ENCODE peak calls at places on chromosome 22, in ten cellular contexts. S is naive thymus-derived CD8-positive, alpha-beta T cell; J is AG10803; T is stimulated activated CD4-positive, alpha-beta T cell treated with anti-CD3 and anti-CD28 coated beads, Interleukin-2, amount 100 ng/mL, for 48 hours; K is activated naive CD8-positive, alpha-beta T cell treated with anti-CD3 and anti-CD28 coated beads, Interleukin-2, amount 50 U/mL, for 16 hours; Z is fibroblast of mammary gland; P is neural crest cell; Y is epithelial cell of prostate; N is adrenal gland; R is stromal cell of bone marrow. X is an unnamed sample.
A peak's percentile ranks its signal among the peaks of the same experiment; 100 is the strongest.

GRCh38 chr22:42834177-42834949 is 22.7 kb downstream of the ARFGAP3 start:
- DNase-seq in P (no peak), S (no peak), R (no peak), N (no peak), K (no peak), T (no peak), Y (no peak), J (no peak), Z (no peak), X (no peak)

GRCh38 chr22:42084874-42085273 is 5.4 kb downstream of the SMDT1 start:
- DNase-seq in N (no peak), T (no peak), Z (no peak), K (no peak), S (no peak), R (no peak), Y (no peak), P (no peak), J (no peak), X (no peak)

GRCh38 chr22:27507066-27507715 is 294.4 kb downstream of the MN1 start:
- DNase-seq in S (no peak), P (no peak), Y (no peak), N (no peak), K (no peak), Z (no peak), J (peak; percentile 29), R (no peak), T (no peak), X (no peak)

GRCh38 chr22:35783943-35784614 is 66.4 kb downstream of the APOL5 start:
- DNase-seq in P (no peak), S (no peak), N (no peak), K (no peak), Y (peak; percentile 37), T (no peak), J (peak; percentile 79), R (no peak), Z (peak; percentile 17), X (no peak)

GRCh38 chr22:46297151-46297819 is 615 bp downstream of the GTSE1 start:
- DNase-seq in N (peak; percentile 65), Z (peak; percentile 60), Y (no peak), R (peak; percentile 21), J (peak; percentile 34), K (no peak), T (no peak), P (peak; percentile 29), S (no peak), X (no peak)

GRCh38 chr22:37244114-37244921 is at the start of gene RAC2:
- DNase-seq in N (peak; percentile 49), Z (peak; percentile 55), P (no peak), J (peak; percentile 60), T (peak; percentile 85), Y (no peak), K (peak; percentile 69), R (no peak), S (peak; percentile 71), X (no peak)

GRCh38 chr22:20324139-20324516 is 4.3 kb upstream of the DGCR6L start:
- DNase-seq in T (peak; percentile 27), J (no peak), S (no peak), K (no peak), N (peak; percentile 5), R (peak; percentile 39), P (no peak), Z (no peak), Y (no peak), X (no peak)

GRCh38 chr22:43230983-43231723 is 44.2 kb upstream of the TTLL12 start:
- DNase-seq in J (peak; percentile 28), N (peak; percentile 64), P (peak; percentile 72), K (peak; percentile 44), T (peak; percentile 64), Y (no peak), R (no peak), Z (peak; percentile 32), S (peak; percentile 54), X (peak; percentile 17)

GRCh38 chr22:45717787-45718186 is 46.2 kb downstream of the ATXN10 start:
- DNase-seq in J (peak; percentile 80), Y (no peak), Z (peak; percentile 73), P (no peak), T (no peak), S (no peak), K (no peak), N (no peak), R (peak; percentile 29), X (no peak)

GRCh38 chr22:23274146-23274526 is 93.8 kb downstream of the BCR start:
- DNase-seq in S (no peak), P (no peak), T (no peak), J (no peak), Z (no peak), K (no peak), Y (no peak), N (no peak), R (no peak), X (no peak)

GRCh38 chr22:18058770-18059169 is 19.0 kb upstream of the PEX26 start:
- DNase-seq in T (no peak), Y (no peak), R (no peak), J (no peak), P (no peak), Z (no peak), S (no peak), K (no peak), N (no peak), X (no peak)

GRCh38 chr22:49747130-49747529 is 80.5 kb downstream of the BRD1 start:
- DNase-seq in Z (no peak), T (no peak), P (no peak), Y (no peak), J (no peak), K (no peak), N (no peak), S (no peak), R (no peak), X (no peak)

GRCh38 chr22:46065733-46066454 is 84.4 kb upstream of the PPARA start:
- DNase-seq in K (no peak), T (no peak), P (no peak), R (no peak), N (no peak), Z (peak; percentile 58), J (peak; percentile 9), S (no peak), Y (no peak), X (no peak)

GRCh38 chr22:30344447-30345200 is 12.1 kb downstream of the SF3A1 start:
- DNase-seq in P (no peak), R (no peak), Y (no peak), S (no peak), Z (no peak), T (peak; percentile 47), K (no peak), N (no peak), J (no peak), X (no peak)

GRCh38 chr22:45889539-45890350 is 87.2 kb downstream of the WNT7B start:
- DNase-seq in T (no peak), Z (no peak), J (no peak), Y (no peak), N (no peak), R (no peak), P (peak; percentile 53), K (no peak), S (no peak), X (no peak)

GRCh38 chr22:30206964-30207363 is 39.6 kb downstream of the LIF start:
- DNase-seq in J (peak; percentile 95), Z (peak; percentile 96), R (peak; percentile 89), S (no peak), Y (no peak), K (no peak), T (no peak), N (peak; percentile 86), P (no peak), X (no peak)

GRCh38 chr22:37476389-37477329 is 9.5 kb downstream of the MFNG start:
- DNase-seq in Z (no peak), Y (no peak), N (no peak), S (no peak), K (no peak), T (no peak), R (no peak), P (no peak), J (no peak), X (no peak)

GRCh38 chr22:24146791-24147353 is 34.4 kb upstream of the SUSD2 start:
- DNase-seq in J (peak; percentile 88), P (no peak), R (no peak), N (peak; percentile 62), Y (no peak), Z (peak; percentile 77), T (no peak), S (no peak), K (no peak), X (peak; percentile 51)

GRCh38 chr22:20109411-20110358 is 6.2 kb upstream of the RANBP1 start:
- DNase-seq in T (no peak), Y (no peak), K (no peak), N (peak; percentile 13), J (no peak), R (no peak), Z (no peak), P (no peak), S (no peak), X (no peak)

GRCh38 chr22:36816635-36817428 is at the start of gene PVALB:
- DNase-seq in Y (no peak), Z (peak; percentile 19), R (no peak), N (peak; percentile 29), J (no peak), S (no peak), T (no peak), P (no peak), K (no peak), X (no peak)

GRCh38 chr22:44242946-44243724 is 62.4 kb downstream of the PARVG start:
- DNase-seq in T (no peak), S (no peak), K (no peak), N (no peak), Y (no peak), Z (no peak), J (no peak), P (no peak), R (no peak), X (no peak)

GRCh38 chr22:41963453-41964105 is 5.7 kb upstream of the SEPTIN3 start:
- DNase-seq in T (no peak), P (no peak), Y (no peak), Z (peak; percentile 30), K (no peak), S (no peak), N (no peak), R (peak; percentile 45), J (peak; percentile 66), X (no peak)

GRCh38 chr22:19576460-19577421 is 52.5 kb upstream of the CLDN5 start:
- DNase-seq in K (no peak), T (peak; percentile 52), R (peak; percentile 36), S (no peak), J (peak; percentile 27), Y (no peak), Z (peak; percentile 69), N (peak; percentile 31), P (no peak), X (no peak)

GRCh38 chr22:36629320-36629719 is 74.2 kb downstream of the CACNG2 start:
- DNase-seq in R (no peak), N (no peak), K (no peak), Y (no peak), P (no peak), Z (no peak), T (no peak), J (no peak), S (no peak), X (no peak)

GRCh38 chr22:43550024-43550620 is 138.3 kb downstream of the MPPED1 start:
- DNase-seq in K (no peak), T (no peak), N (no peak), J (no peak), Y (no peak), R (no peak), Z (no peak), S (no peak), P (no peak), X (no peak)

GRCh38 chr22:37302617-37303555 is 20.6 kb downstream of the CYTH4 start:
- DNase-seq in R (no peak), K (no peak), T (no peak), Z (no peak), J (no peak), Y (no peak), S (no peak), P (no peak), N (no peak), X (no peak)

GRCh38 chr22:21445437-21446127 is 21.6 kb upstream of the TMEM191C start:
- DNase-seq in Y (no peak), S (no peak), N (no peak), J (no peak), K (no peak), R (no peak), P (no peak), Z (no peak), T (no peak), X (no peak)

GRCh38 chr22:40021401-40022000 is 26.7 kb downstream of the FAM83F start:
- DNase-seq in P (no peak), Z (no peak), S (no peak), K (no peak), Y (no peak), T (no peak), N (no peak), J (no peak), R (no peak), X (no peak)

X was measured in fibroblast of the conjunctiva.